ENCODE peak calls at places on chromosomes 2 and 18, in four cellular contexts. One of them, this sample, is unnamed.

GRCh38 chr2:85418132-85419008 is at the start of gene SH2D6:
- DNase-seq in activated CD8-positive, alpha-beta T cell treated with anti-CD3 and anti-CD28 coated beads for 36 hours: peak; percentile 90
- DNase-seq in colonic mucosa: peak; percentile 88
- DNase-seq in GM10248: peak; percentile 92
- DNase-seq in this sample: peak; percentile 92

GRCh38 chr18:35174093-35174731 is 66.6 kb upstream of the ZNF397 start:
- DNase-seq in activated CD8-positive, alpha-beta T cell treated with anti-CD3 and anti-CD28 coated beads for 36 hours: no peak
- DNase-seq in colonic mucosa: no peak
- DNase-seq in GM10248: no peak
- DNase-seq in this sample: peak; percentile 24

GRCh38 chr2:42567389-42567788 is 1.0 kb upstream of the MTA3 start:
- DNase-seq in GM10248: no peak
- DNase-seq in colonic mucosa: no peak
- DNase-seq in activated CD8-positive, alpha-beta T cell treated with anti-CD3 and anti-CD28 coated beads for 36 hours: no peak
- DNase-seq in this sample: no peak

GRCh38 chr2:237431856-237432255 is 17.9 kb upstream of the COL6A3 start:
- DNase-seq in activated CD8-positive, alpha-beta T cell treated with anti-CD3 and anti-CD28 coated beads for 36 hours: no peak
- DNase-seq in colonic mucosa: no peak
- DNase-seq in GM10248: no peak
- DNase-seq in this sample: no peak

GRCh38 chr2:239803764-239804111 is 221.4 kb downstream of the NDUFA10 start:
- DNase-seq in colonic mucosa: no peak
- DNase-seq in activated CD8-positive, alpha-beta T cell treated with anti-CD3 and anti-CD28 coated beads for 36 hours: no peak
- DNase-seq in GM10248: no peak
- DNase-seq in this sample: no peak

GRCh38 chr2:71777946-71778345 is 324.6 kb downstream of the DYSF start:
- DNase-seq in colonic mucosa: no peak
- DNase-seq in activated CD8-positive, alpha-beta T cell treated with anti-CD3 and anti-CD28 coated beads for 36 hours: no peak
- DNase-seq in GM10248: no peak
- DNase-seq in this sample: no peak

GRCh38 chr2:159285929-159286708 is at the start of gene WDSUB1:
- DNase-seq in colonic mucosa: peak; percentile 70
- DNase-seq in activated CD8-positive, alpha-beta T cell treated with anti-CD3 and anti-CD28 coated beads for 36 hours: peak; percentile 65
- DNase-seq in GM10248: peak; percentile 31
- DNase-seq in this sample: peak; percentile 43

GRCh38 chr2:191176801-191177438 is 26.1 kb upstream of the STAT4 start:
- DNase-seq in colonic mucosa: peak; percentile 72
- DNase-seq in activated CD8-positive, alpha-beta T cell treated with anti-CD3 and anti-CD28 coated beads for 36 hours: no peak
- DNase-seq in GM10248: no peak
- DNase-seq in this sample: no peak

GRCh38 chr2:58449286-58450010 is 208.3 kb upstream of the FANCL start:
- DNase-seq in GM10248: peak; percentile 59
- DNase-seq in colonic mucosa: no peak
- DNase-seq in activated CD8-positive, alpha-beta T cell treated with anti-CD3 and anti-CD28 coated beads for 36 hours: no peak
- DNase-seq in this sample: peak; percentile 61

GRCh38 chr2:161796192-161796591 is 172.0 kb downstream of the SLC4A10 start:
- DNase-seq in activated CD8-positive, alpha-beta T cell treated with anti-CD3 and anti-CD28 coated beads for 36 hours: no peak
- DNase-seq in colonic mucosa: no peak
- DNase-seq in GM10248: no peak
- DNase-seq in this sample: no peak

GRCh38 chr2:128552806-128553551 is 234.3 kb upstream of the HS6ST1 start:
- DNase-seq in activated CD8-positive, alpha-beta T cell treated with anti-CD3 and anti-CD28 coated beads for 36 hours: no peak
- DNase-seq in colonic mucosa: no peak
- DNase-seq in GM10248: no peak
- DNase-seq in this sample: no peak

GRCh38 chr2:232689152-232689910 is 7.8 kb upstream of the GIGYF2 start:
- DNase-seq in GM10248: no peak
- DNase-seq in activated CD8-positive, alpha-beta T cell treated with anti-CD3 and anti-CD28 coated beads for 36 hours: no peak
- DNase-seq in colonic mucosa: no peak
- DNase-seq in this sample: no peak

GRCh38 chr18:2223394-2223793 is 347.9 kb downstream of the METTL4 start:
- DNase-seq in activated CD8-positive, alpha-beta T cell treated with anti-CD3 and anti-CD28 coated beads for 36 hours: no peak
- DNase-seq in colonic mucosa: no peak
- DNase-seq in GM10248: no peak
- DNase-seq in this sample: no peak

GRCh38 chr18:830315-830901 is 18.4 kb upstream of the YES1 start:
- DNase-seq in activated CD8-positive, alpha-beta T cell treated with anti-CD3 and anti-CD28 coated beads for 36 hours: peak; percentile 50
- DNase-seq in GM10248: peak; percentile 35
- DNase-seq in colonic mucosa: no peak
- DNase-seq in this sample: peak; percentile 17

GRCh38 chr2:96703021-96703751 is 36.7 kb downstream of the LMAN2L start:
- DNase-seq in colonic mucosa: no peak
- DNase-seq in activated CD8-positive, alpha-beta T cell treated with anti-CD3 and anti-CD28 coated beads for 36 hours: no peak
- DNase-seq in GM10248: no peak
- DNase-seq in this sample: no peak

GRCh38 chr2:216663846-216664245 is 30.6 kb downstream of the IGFBP2 start:
- DNase-seq in colonic mucosa: no peak
- DNase-seq in activated CD8-positive, alpha-beta T cell treated with anti-CD3 and anti-CD28 coated beads for 36 hours: no peak
- DNase-seq in GM10248: no peak
- DNase-seq in this sample: no peak

GRCh38 chr2:216660496-216660895 is 27.3 kb downstream of the IGFBP2 start:
- DNase-seq in colonic mucosa: no peak
- DNase-seq in activated CD8-positive, alpha-beta T cell treated with anti-CD3 and anti-CD28 coated beads for 36 hours: no peak
- DNase-seq in GM10248: no peak
- DNase-seq in this sample: no peak

GRCh38 chr2:216663106-216663505 is 29.9 kb downstream of the IGFBP2 start:
- DNase-seq in GM10248: no peak
- DNase-seq in activated CD8-positive, alpha-beta T cell treated with anti-CD3 and anti-CD28 coated beads for 36 hours: no peak
- DNase-seq in colonic mucosa: no peak
- DNase-seq in this sample: no peak

GRCh38 chr2:216661051-216661450 is 27.8 kb downstream of the IGFBP2 start:
- DNase-seq in activated CD8-positive, alpha-beta T cell treated with anti-CD3 and anti-CD28 coated beads for 36 hours: no peak
- DNase-seq in GM10248: no peak
- DNase-seq in colonic mucosa: no peak
- DNase-seq in this sample: no peak

DNA sequence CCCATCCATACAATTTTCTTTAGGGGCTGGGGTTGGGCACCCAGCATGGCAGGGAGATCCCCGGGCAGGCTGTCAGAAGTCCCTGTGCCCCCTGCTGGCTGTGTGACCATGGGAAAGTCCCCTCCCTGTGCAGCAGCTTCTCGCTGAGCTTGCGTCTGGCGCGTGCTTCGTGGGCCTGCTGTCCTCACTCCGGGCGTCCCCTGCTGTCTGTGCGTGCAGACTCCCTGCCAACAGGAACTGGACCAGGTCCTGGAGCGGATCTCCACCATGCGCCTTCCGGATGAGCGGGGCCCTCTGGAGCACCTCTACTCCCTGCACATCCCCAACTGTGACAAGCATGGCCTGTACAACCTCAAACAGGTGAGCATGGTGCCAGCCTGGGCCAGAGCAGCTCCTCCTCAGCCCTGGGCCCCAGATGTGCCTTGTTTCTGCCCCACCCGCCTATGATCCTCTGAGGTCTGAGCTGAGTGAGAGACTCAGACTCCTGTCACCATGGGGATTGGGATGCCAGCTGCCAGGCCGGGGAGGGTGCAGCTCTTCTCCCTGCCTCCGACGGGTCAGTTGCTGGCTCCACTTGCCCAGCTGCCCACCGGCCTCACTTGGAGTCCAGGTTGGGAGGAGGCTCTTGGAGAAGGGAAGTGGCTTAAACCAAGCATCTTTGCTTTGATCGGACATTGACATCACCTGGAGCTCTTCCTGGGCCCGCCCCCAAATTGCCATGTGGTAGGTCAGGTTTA is 28.6 kb downstream of the IGFBP2 start:
- DNase-seq in activated CD8-positive, alpha-beta T cell treated with anti-CD3 and anti-CD28 coated beads for 36 hours: peak; percentile 51
- DNase-seq in GM10248: no peak
- DNase-seq in colonic mucosa: no peak
- DNase-seq in this sample: no peak
- TF ChIP-seq CTCF in activated CD8-positive, alpha-beta T cell treated with anti-CD3 and anti-CD28 coated beads for 36 hours: peak; percentile 23
- TF ChIP-seq CTCF in GM10248: peak; percentile 24
- TF ChIP-seq CTCF in colonic mucosa: no peak
- TF ChIP-seq CTCF in this sample: no peak

DNA sequence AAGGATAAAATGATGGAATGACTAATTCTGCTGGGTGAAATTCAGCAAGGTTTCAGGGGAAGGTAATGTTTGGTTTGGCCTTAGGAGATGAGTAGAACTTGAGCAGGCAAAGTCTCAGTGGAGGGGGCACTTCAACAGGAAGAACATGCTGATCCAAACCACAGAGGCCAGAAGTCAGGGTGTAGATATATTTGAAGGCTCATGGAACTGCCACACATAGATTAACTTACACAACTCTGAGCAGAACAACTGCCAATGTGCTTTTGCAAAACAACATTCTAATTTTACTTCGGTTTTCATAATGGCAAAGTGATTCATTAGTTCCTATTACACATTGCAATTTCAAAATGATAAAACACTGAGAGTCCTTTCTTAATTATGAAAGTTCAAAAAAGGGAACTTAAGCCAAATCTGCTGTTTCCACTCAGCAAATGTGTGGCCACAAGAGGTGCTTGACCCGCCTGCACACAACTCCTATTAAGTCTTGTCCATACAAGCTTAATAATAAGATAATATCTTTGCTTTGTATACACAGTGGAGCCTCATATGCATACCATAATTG is 284.8 kb downstream of the MREG start:
- DNase-seq in colonic mucosa: no peak
- DNase-seq in GM10248: peak; percentile 48
- DNase-seq in activated CD8-positive, alpha-beta T cell treated with anti-CD3 and anti-CD28 coated beads for 36 hours: no peak
- DNase-seq in this sample: peak; percentile 36
- TF ChIP-seq CTCF in colonic mucosa: no peak
- TF ChIP-seq CTCF in GM10248: peak; percentile 11
- TF ChIP-seq CTCF in activated CD8-positive, alpha-beta T cell treated with anti-CD3 and anti-CD28 coated beads for 36 hours: no peak
- TF ChIP-seq CTCF in this sample: no peak

DNA sequence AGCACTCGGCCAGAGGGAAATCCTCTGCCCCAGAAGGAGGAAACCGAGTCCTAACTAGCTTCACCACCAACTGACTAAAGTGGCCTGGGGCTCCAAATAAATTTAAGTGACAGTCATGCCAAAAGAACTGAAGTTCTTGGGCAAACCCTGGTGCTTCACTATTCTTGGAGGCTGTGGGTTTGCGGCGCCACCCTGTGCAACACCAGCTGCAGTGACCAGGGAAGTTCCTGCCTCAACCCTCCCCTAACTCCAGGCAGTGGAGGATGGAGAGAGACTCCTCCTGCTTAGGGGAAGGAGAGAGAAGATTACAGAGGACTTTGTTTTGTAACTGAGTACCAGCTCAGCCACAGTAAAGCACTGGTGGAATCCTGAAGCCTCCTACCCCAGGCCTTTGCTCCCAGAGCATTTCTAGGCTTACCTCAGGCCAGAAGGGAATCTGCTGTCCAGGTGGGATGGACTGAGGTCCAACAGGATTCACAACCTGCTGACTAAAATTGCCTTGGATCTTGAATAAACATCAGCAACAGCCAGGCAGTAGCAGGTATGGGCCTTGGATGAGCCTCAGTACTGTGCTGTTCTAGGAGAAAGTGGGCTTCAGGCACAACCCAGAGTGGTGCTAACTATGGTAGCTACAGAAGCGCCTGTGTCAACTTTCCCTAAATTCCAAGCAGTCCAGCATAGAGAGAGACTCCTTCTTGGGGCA is 29.4 kb upstream of the BMP10 start:
- DNase-seq in activated CD8-positive, alpha-beta T cell treated with anti-CD3 and anti-CD28 coated beads for 36 hours: no peak
- DNase-seq in colonic mucosa: no peak
- DNase-seq in GM10248: no peak
- DNase-seq in this sample: no peak
- TF ChIP-seq CTCF in activated CD8-positive, alpha-beta T cell treated with anti-CD3 and anti-CD28 coated beads for 36 hours: no peak
- TF ChIP-seq CTCF in colonic mucosa: no peak
- TF ChIP-seq CTCF in GM10248: no peak
- TF ChIP-seq CTCF in this sample: no peak

DNA sequence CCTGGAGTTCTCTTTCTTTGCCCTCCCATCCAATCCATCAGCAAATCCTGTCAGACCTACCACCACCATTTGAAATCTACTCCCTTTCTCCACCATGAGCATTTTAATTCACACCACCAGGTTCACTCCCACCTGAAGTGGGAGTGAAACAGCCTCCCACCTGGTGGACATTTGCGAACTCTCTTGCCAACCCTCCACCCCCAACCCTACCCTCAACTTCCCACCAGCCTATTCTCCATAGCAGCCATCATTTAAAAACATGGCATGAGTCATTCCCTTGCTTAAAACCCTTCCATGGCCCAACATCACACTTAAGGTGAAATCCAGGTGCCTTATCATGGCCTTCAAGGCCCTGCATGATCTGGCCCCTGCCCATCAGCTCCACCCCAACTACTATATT is 3.5 kb downstream of the RTKN start:
- DNase-seq in colonic mucosa: no peak
- DNase-seq in GM10248: no peak
- DNase-seq in activated CD8-positive, alpha-beta T cell treated with anti-CD3 and anti-CD28 coated beads for 36 hours: no peak
- DNase-seq in this sample: no peak
- TF ChIP-seq CTCF in colonic mucosa: no peak
- TF ChIP-seq CTCF in GM10248: no peak
- TF ChIP-seq CTCF in activated CD8-positive, alpha-beta T cell treated with anti-CD3 and anti-CD28 coated beads for 36 hours: no peak
- TF ChIP-seq CTCF in this sample: no peak

GRCh38 chr18:50662177-50662576 is 102.3 kb downstream of the MAPK4 start:
- DNase-seq in colonic mucosa: peak; percentile 24
- DNase-seq in activated CD8-positive, alpha-beta T cell treated with anti-CD3 and anti-CD28 coated beads for 36 hours: no peak
- DNase-seq in GM10248: peak; percentile 37
- DNase-seq in this sample: peak; percentile 14
- TF ChIP-seq CTCF in colonic mucosa: peak; percentile 18
- TF ChIP-seq CTCF in activated CD8-positive, alpha-beta T cell treated with anti-CD3 and anti-CD28 coated beads for 36 hours: peak; percentile 55
- TF ChIP-seq CTCF in GM10248: peak; percentile 18
- TF ChIP-seq CTCF in this sample: no peak

GRCh38 chr2:150494234-150494913 is 6.9 kb upstream of the RND3 start:
- DNase-seq in colonic mucosa: no peak
- DNase-seq in activated CD8-positive, alpha-beta T cell treated with anti-CD3 and anti-CD28 coated beads for 36 hours: no peak
- DNase-seq in GM10248: no peak
- DNase-seq in this sample: no peak
- TF ChIP-seq CTCF in colonic mucosa: no peak
- TF ChIP-seq CTCF in activated CD8-positive, alpha-beta T cell treated with anti-CD3 and anti-CD28 coated beads for 36 hours: no peak
- TF ChIP-seq CTCF in GM10248: no peak
- TF ChIP-seq CTCF in this sample: no peak

GRCh38 chr2:174617120-174617519 is 19.5 kb upstream of the WIPF1 start:
- DNase-seq in GM10248: no peak
- DNase-seq in colonic mucosa: no peak
- DNase-seq in activated CD8-positive, alpha-beta T cell treated with anti-CD3 and anti-CD28 coated beads for 36 hours: no peak
- DNase-seq in this sample: no peak
- TF ChIP-seq CTCF in GM10248: no peak
- TF ChIP-seq CTCF in colonic mucosa: no peak
- TF ChIP-seq CTCF in activated CD8-positive, alpha-beta T cell treated with anti-CD3 and anti-CD28 coated beads for 36 hours: no peak
- TF ChIP-seq CTCF in this sample: no peak

GRCh38 chr2:142136571-142136970 is 5.8 kb upstream of the LRP1B start:
- DNase-seq in GM10248: no peak
- DNase-seq in colonic mucosa: no peak
- DNase-seq in activated CD8-positive, alpha-beta T cell treated with anti-CD3 and anti-CD28 coated beads for 36 hours: no peak
- DNase-seq in this sample: no peak

GRCh38 chr2:142142595-142142994 is 11.8 kb upstream of the LRP1B start:
- DNase-seq in activated CD8-positive, alpha-beta T cell treated with anti-CD3 and anti-CD28 coated beads for 36 hours: no peak
- DNase-seq in colonic mucosa: no peak
- DNase-seq in GM10248: no peak
- DNase-seq in this sample: no peak

GRCh38 chr2:142140434-142140845 is 9.6 kb upstream of the LRP1B start:
- DNase-seq in activated CD8-positive, alpha-beta T cell treated with anti-CD3 and anti-CD28 coated beads for 36 hours: no peak
- DNase-seq in colonic mucosa: no peak
- DNase-seq in GM10248: no peak
- DNase-seq in this sample: no peak

GRCh38 chr2:142144547-142144946 is 13.7 kb upstream of the LRP1B start:
- DNase-seq in activated CD8-positive, alpha-beta T cell treated with anti-CD3 and anti-CD28 coated beads for 36 hours: no peak
- DNase-seq in GM10248: no peak
- DNase-seq in colonic mucosa: no peak
- DNase-seq in this sample: no peak

DNA sequence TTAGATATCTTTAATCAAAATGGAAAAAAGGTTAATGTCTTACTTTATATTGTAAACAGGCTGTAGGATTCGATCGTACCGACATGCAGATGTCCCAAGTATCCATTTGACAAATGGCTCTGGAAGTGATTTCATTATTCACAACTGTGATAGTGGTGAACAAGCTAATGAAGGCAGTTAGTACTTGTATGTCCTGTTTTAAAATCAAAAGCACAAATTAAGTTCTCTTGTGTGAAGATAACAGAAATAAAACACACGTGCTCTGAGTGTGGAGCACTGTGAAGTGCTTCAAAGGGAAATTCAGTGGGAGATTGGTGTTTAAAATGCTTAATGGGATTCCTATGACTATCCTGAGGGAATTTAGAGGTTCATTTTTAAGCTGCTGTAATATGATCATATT is 8.6 kb upstream of the LRP1B start:
- DNase-seq in GM10248: no peak
- DNase-seq in activated CD8-positive, alpha-beta T cell treated with anti-CD3 and anti-CD28 coated beads for 36 hours: no peak
- DNase-seq in colonic mucosa: no peak
- DNase-seq in this sample: no peak
- TF ChIP-seq CTCF in GM10248: no peak
- TF ChIP-seq CTCF in activated CD8-positive, alpha-beta T cell treated with anti-CD3 and anti-CD28 coated beads for 36 hours: no peak
- TF ChIP-seq CTCF in colonic mucosa: no peak
- TF ChIP-seq CTCF in this sample: no peak